ENCODE peak calls at places on chromosome 1, in ten cellular contexts. C is hypothalamus; T is activated naive CD4-positive, alpha-beta T cell treated with anti-CD3 and anti-CD28 coated beads, Interleukin-2, amount 10 ng/mL, durations not matched to agents 7 days and 5 days; P is progenitor cell of endocrine pancreas; I is ELR; A is OCI-M1; R is CD4-positive, alpha-beta memory T cell; J is NCI-H2081; Z is NCI-H748 treated with DMSO at 0.1 percent for 48 hours; U is KBM-7. Y is an unnamed sample.
A peak's percentile ranks its signal among the peaks of the same experiment; 100 is the strongest.

GRCh38 chr1:65813956-65814355 is 21.3 kb downstream of the PDE4B start:
- DNase-seq in C (no peak), T (no peak), P (no peak), I (peak; percentile 85), A (no peak), R (no peak), J (peak; percentile 68), Z (no peak), U (no peak), Y (no peak)

GRCh38 chr1:48530727-48531351 is 58.8 kb upstream of the SPATA6 start:
- DNase-seq in C (no peak), T (peak; percentile 68), P (peak; percentile 92), I (peak; percentile 30), A (peak; percentile 70), R (no peak), J (peak; percentile 91), Z (peak; percentile 91), U (peak; percentile 57), Y (peak; percentile 59)

GRCh38 chr1:28848408-28848807 is 36.4 kb downstream of the OPRD1 start:
- DNase-seq in C (no peak), T (no peak), P (no peak), I (no peak), A (no peak), R (no peak), J (no peak), Z (no peak), U (no peak), Y (no peak)

GRCh38 chr1:67575861-67576260 is 109.1 kb upstream of the GADD45A start:
- DNase-seq in C (no peak), T (no peak), P (no peak), I (peak; percentile 81), A (no peak), R (no peak), J (no peak), Z (no peak), U (no peak), Y (no peak)

GRCh38 chr1:226825037-226825745 is 45.2 kb upstream of the PSEN2 start:
- DNase-seq in C (no peak), T (no peak), P (no peak), I (no peak), A (no peak), R (no peak), J (no peak), Z (no peak), U (no peak), Y (no peak)

GRCh38 chr1:170461362-170461761 is 70.6 kb upstream of the GORAB start:
- DNase-seq in C (no peak), T (no peak), P (no peak), I (peak; percentile 54), A (no peak), R (no peak), J (no peak), Z (no peak), U (no peak), Y (no peak)

GRCh38 chr1:240831191-240831631 is 219.3 kb upstream of the GREM2 start:
- DNase-seq in C (no peak), T (no peak), P (no peak), I (peak; percentile 80), A (no peak), R (no peak), J (no peak), Z (no peak), U (no peak), Y (no peak)

GRCh38 chr1:205584732-205585131 is 47.1 kb downstream of the ELK4 start:
- DNase-seq in C (no peak), T (no peak), P (no peak), I (no peak), A (no peak), R (no peak), J (no peak), Z (no peak), U (no peak), Y (no peak)

GRCh38 chr1:176559474-176560390 is 96.8 kb downstream of the PAPPA2 start:
- DNase-seq in C (peak; percentile 7), T (peak; percentile 33), P (peak; percentile 59), I (peak; percentile 70), A (peak; percentile 87), R (no peak), J (peak; percentile 65), Z (peak; percentile 26), U (peak; percentile 43), Y (peak; percentile 56)

Y was measured in GM13976.